ENCODE peak calls at places on chromosomes 7 and 10, in ten cellular contexts. R, O, J, P, S, L, I, W, V and C are unnamed samples.

GRCh38 chr7:21430575-21430954 is 2.7 kb downstream of the SP4 start:
- DNase-seq in R (no peak), O (no peak), J (no peak), P (no peak), S (no peak), L (no peak), I (no peak), W (no peak), V (no peak), C (no peak)

GRCh38 chr10:28459453-28460144 is 73.3 kb upstream of the WAC start:
- DNase-seq in R (no peak), O (no peak), J (no peak), P (no peak), S (no peak), L (no peak), I (no peak), W (no peak), V (no peak), C (no peak)

GRCh38 chr7:41107938-41108448 is 594.9 kb downstream of the INHBA start:
- DNase-seq in R (peak), O (no peak), J (peak), P (no peak), S (no peak), L (no peak), I (no peak), W (no peak), V (no peak), C (no peak)

GRCh38 chr7:47370461-47371042 is 211.4 kb downstream of the TNS3 start:
- DNase-seq in R (no peak), O (no peak), J (peak), P (no peak), S (no peak), L (no peak), I (no peak), W (no peak), V (no peak), C (no peak)

GRCh38 chr10:18140149-18140956 is at the start of gene CACNB2:
- DNase-seq in R (peak), O (peak), J (peak), P (peak), S (no peak), L (no peak), I (no peak), W (peak), V (peak), C (no peak)

GRCh38 chr7:36002900-36003299 is 150.2 kb upstream of the EEPD1 start:
- DNase-seq in R (no peak), O (no peak), J (no peak), P (no peak), S (no peak), L (no peak), I (no peak), W (no peak), V (no peak), C (no peak)

GRCh38 chr10:96244354-96244753 is 27.0 kb downstream of the BLNK start:
- DNase-seq in R (no peak), O (no peak), J (no peak), P (no peak), S (no peak), L (no peak), I (no peak), W (no peak), V (no peak), C (no peak)

GRCh38 chr10:127926455-127926854 is 19.6 kb downstream of the PTPRE start:
- DNase-seq in R (no peak), O (no peak), J (no peak), P (no peak), S (no peak), L (no peak), I (no peak), W (no peak), V (no peak), C (no peak)

GRCh38 chr10:51137741-51138529 is 63.6 kb downstream of the PRKG1 start:
- DNase-seq in R (peak), O (no peak), J (peak), P (no peak), S (no peak), L (no peak), I (no peak), W (no peak), V (no peak), C (peak)

GRCh38 chr7:110065112-110065511 is 1025.8 kb upstream of the LRRN3 start:
- DNase-seq in R (no peak), O (no peak), J (no peak), P (peak), S (no peak), L (no peak), I (no peak), W (no peak), V (no peak), C (no peak)

GRCh38 chr7:86978804-86979506 is 80.5 kb downstream of the ELAPOR2 start:
- DNase-seq in R (no peak), O (no peak), J (no peak), P (no peak), S (no peak), L (no peak), I (no peak), W (no peak), V (no peak), C (no peak)